ENCODE peak calls at places on chromosomes 13 and 19, in seven cellular contexts. S is lung, T is left ventricle myocardium inferior, W is GM23248, M is upper lobe of right lung, U is hepatocyte, K is breast epithelium. Y is an unnamed sample.

GRCh38 chr19:6773323-6773931 is 919 bp downstream of the VAV1 start:
- DNase-seq in W (no peak), U (no peak), S (peak; percentile 55), K (no peak), M (peak; percentile 69), T (peak; percentile 41), Y (no peak)

GRCh38 chr13:114096811-114097503 is 35.5 kb downstream of the RASA3 start:
- DNase-seq in S (no peak), K (peak; percentile 53), U (no peak), W (no peak), T (no peak), M (peak; percentile 52), Y (no peak)

GRCh38 chr19:273393-273792 is 17.8 kb downstream of the PLPP2 start:
- DNase-seq in T (no peak), U (no peak), W (no peak), S (no peak), M (no peak), K (no peak), Y (no peak)

GRCh38 chr13:88042489-88042888 is 371.3 kb downstream of the SLITRK5 start:
- DNase-seq in W (no peak), M (no peak), K (no peak), U (no peak), T (no peak), S (no peak), Y (no peak)

GRCh38 chr13:96650301-96650886 is 343.9 kb downstream of the OXGR1 start:
- DNase-seq in U (peak; percentile 18), M (no peak), S (no peak), T (no peak), W (peak; percentile 44), K (no peak), Y (no peak)

GRCh38 chr19:40089462-40089861 is 1.3 kb downstream of the ZNF780A start:
- DNase-seq in T (no peak), K (no peak), W (peak; percentile 49), M (no peak), S (no peak), U (no peak), Y (no peak)

GRCh38 chr13:99600318-99600717 is 99.0 kb downstream of the TM9SF2 start:
- DNase-seq in T (no peak), W (no peak), S (no peak), M (no peak), K (no peak), U (no peak), Y (no peak)

GRCh38 chr19:4732680-4733114 is 9.1 kb upstream of the DPP9 start:
- DNase-seq in W (peak; percentile 75), K (no peak), T (peak; percentile 29), U (peak; percentile 75), M (no peak), S (peak; percentile 55), Y (peak; percentile 62)

GRCh38 chr19:12603714-12604113 is 6.9 kb downstream of the ZNF490 start:
- DNase-seq in M (no peak), T (no peak), S (no peak), W (no peak), U (no peak), K (no peak), Y (no peak)

GRCh38 chr19:12987781-12988180 is 7.5 kb upstream of the NFIX start:
- DNase-seq in S (no peak), K (no peak), W (no peak), M (no peak), U (no peak), T (no peak), Y (no peak)

GRCh38 chr19:10424011-10424637 is 3.8 kb downstream of the PDE4A start:
- DNase-seq in K (peak; percentile 79), W (peak; percentile 82), T (peak; percentile 77), S (peak; percentile 77), U (peak; percentile 84), M (peak; percentile 92), Y (peak; percentile 97)

GRCh38 chr13:46598820-46599180 is 45.8 kb downstream of the LRCH1 start:
- DNase-seq in W (no peak), M (no peak), U (no peak), K (no peak), S (no peak), T (no peak), Y (no peak)

GRCh38 chr13:46595918-46596315 is 42.9 kb downstream of the LRCH1 start:
- DNase-seq in W (no peak), U (no peak), K (no peak), M (no peak), S (no peak), T (no peak), Y (no peak)

GRCh38 chr13:46600943-46601311 is 48.0 kb downstream of the LRCH1 start:
- DNase-seq in W (no peak), K (no peak), S (no peak), M (no peak), U (no peak), T (no peak), Y (no peak)

GRCh38 chr13:46596501-46596900 is 43.5 kb downstream of the LRCH1 start:
- DNase-seq in M (no peak), S (no peak), W (no peak), K (no peak), U (no peak), T (no peak), Y (no peak)

DNA sequence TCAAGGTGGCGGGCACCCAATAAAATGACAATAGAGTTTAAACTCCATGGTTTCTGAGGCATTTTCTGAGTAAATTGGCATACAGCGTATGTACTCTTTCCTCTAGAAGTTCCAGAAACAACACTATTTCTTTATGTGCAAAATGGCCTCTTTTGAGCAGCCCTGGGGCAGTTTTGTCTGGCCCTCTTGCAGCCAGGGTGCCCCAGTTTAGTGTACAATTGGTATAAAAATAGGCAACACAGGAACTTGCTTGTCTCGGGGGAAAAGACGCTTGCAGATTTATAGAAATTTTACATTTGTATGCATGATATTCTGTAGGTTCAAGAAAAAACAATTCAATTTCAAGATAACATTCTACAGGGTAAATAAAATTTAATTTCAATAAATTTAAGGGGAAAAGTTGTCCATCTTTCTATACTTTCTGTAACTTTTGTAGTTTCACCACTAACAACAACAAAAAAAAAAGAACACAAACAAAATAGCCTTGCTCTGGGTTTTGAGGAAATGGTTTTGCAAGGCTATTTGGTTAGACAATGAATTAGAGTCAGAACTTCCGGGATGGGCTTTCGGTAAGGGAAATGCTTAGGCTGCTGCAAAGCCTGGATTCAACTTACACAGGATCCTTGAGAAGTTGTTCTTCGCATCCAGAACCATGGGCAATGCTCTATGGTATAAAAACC is 45.3 kb downstream of the LRCH1 start:
- DNase-seq in M (no peak), U (no peak), S (no peak), W (no peak), T (no peak), K (no peak), Y (no peak)
- H3K4me1 ChIP-seq in M (peaks cover 73% of the 10 kb centered on the region), U (peaks cover 51% of the 10 kb centered on the region), S (peaks cover 17% of the 10 kb centered on the region), W (peaks cover 27% of the 10 kb centered on the region), T (peaks cover 96% of the 10 kb centered on the region), K (peaks cover 3% of the 10 kb centered on the region), Y (peaks cover 3% of the 10 kb centered on the region)

DNA sequence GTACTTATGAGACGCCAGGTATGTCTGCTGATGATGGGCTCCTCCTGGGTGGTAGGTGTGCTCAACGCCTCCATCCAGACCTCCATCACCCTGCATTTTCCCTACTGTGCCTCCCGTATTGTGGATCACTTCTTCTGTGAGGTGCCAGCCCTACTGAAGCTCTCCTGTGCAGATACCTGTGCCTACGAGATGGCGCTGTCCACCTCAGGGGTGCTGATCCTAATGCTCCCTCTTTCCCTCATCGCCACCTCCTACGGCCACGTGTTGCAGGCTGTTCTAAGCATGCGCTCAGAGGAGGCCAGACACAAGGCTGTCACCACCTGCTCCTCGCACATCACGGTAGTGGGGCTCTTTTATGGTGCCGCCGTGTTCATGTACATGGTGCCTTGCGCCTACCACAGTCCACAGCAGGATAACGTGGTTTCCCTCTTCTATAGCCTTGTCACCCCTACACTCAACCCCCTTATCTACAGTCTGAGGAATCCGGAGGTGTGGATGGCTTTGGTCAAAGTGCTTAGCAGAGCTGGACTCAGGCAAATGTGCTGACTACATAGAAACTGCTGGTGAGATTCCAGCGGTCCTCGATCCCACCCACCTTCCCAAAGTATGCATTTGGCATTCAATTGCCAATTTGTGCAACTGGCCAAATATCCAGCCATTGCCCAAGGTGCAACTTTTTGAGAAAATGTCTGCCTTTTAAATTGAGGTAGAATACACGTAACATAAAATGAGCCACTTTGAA is 10.2 kb downstream of the OR2Z1 start:
- DNase-seq in M (no peak), S (no peak), W (no peak), K (no peak), U (no peak), T (no peak), Y (peak; percentile 23)
- H3K9me3 ChIP-seq in M (no peaks in the 10 kb centered on the region), S (no peaks in the 10 kb centered on the region), W (no peaks in the 10 kb centered on the region), K (no peaks in the 10 kb centered on the region), U (no peaks in the 10 kb centered on the region), T (no peaks in the 10 kb centered on the region), Y (no peaks in the 10 kb centered on the region)

GRCh38 chr19:15331419-15332310 is 674 bp downstream of the BRD4 start:
- DNase-seq in S (peak; percentile 42), M (peak; percentile 85), W (peak; percentile 80), T (peak; percentile 60), U (peak; percentile 84), K (no peak), Y (peak; percentile 53)
- H3K4me1 ChIP-seq in S (peaks cover 19% of the 10 kb centered on the region), M (peaks cover 59% of the 10 kb centered on the region), W (peaks cover 28% of the 10 kb centered on the region), T (peaks cover 82% of the 10 kb centered on the region), U (peaks cover 28% of the 10 kb centered on the region), K (peaks cover 3% of the 10 kb centered on the region), Y (peaks cover 55% of the 10 kb centered on the region)

GRCh38 chr19:56547535-56547934 is 8.8 kb downstream of the ZFP28 start:
- DNase-seq in T (no peak), K (no peak), S (no peak), U (no peak), W (no peak), M (no peak), Y (no peak)
- H3K9me3 ChIP-seq in T (peaks cover 100% of the 10 kb centered on the region), K (peaks cover 70% of the 10 kb centered on the region), S (peaks cover 17% of the 10 kb centered on the region), U (peaks cover 50% of the 10 kb centered on the region), W (peaks cover 5% of the 10 kb centered on the region), M (peaks cover 82% of the 10 kb centered on the region), Y (peaks cover 10% of the 10 kb centered on the region)

GRCh38 chr19:55677572-55678028 is 2.6 kb downstream of the EPN1 start:
- DNase-seq in T (no peak), W (no peak), U (no peak), S (no peak), M (no peak), K (no peak), Y (no peak)
- H3K4me1 ChIP-seq in T (peaks cover 82% of the 10 kb centered on the region), W (peaks cover 40% of the 10 kb centered on the region), U (peaks cover 27% of the 10 kb centered on the region), S (peaks cover 8% of the 10 kb centered on the region), M (peaks cover 38% of the 10 kb centered on the region), K (no peaks in the 10 kb centered on the region), Y (peaks cover 17% of the 10 kb centered on the region)

DNA sequence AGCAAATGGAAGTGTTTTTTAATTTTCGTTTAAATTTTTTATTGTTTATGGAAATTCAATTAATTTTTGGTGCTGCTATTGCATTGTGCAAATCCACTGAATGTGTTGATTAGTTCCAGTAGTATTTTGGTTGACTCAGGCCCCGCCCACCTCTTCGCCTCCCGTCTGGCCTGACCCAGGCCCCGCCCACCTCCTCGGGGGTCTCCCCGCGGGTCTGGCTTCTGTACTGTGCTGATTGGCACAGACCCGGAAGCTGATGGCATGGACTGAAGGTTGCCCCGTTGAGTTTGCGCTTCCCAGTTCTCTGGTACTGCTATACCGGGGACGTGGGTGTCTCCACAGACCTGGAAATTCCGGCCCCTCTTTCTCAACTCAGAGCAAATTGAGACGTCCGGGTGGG is 14.6 kb downstream of the ZNF701 start:
- DNase-seq in W (no peak), U (no peak), K (no peak), S (no peak), T (no peak), M (no peak), Y (no peak)
- H3K9me3 ChIP-seq in W (no peaks in the 10 kb centered on the region), U (no peaks in the 10 kb centered on the region), K (peaks cover 3% of the 10 kb centered on the region), S (no peaks in the 10 kb centered on the region), T (peaks cover 19% of the 10 kb centered on the region), M (peaks cover 9% of the 10 kb centered on the region), Y (peaks cover 3% of the 10 kb centered on the region)

Y was measured in SJSA1.